ENCODE peak calls at places on chromosomes 5 and 9, in four cellular contexts. S is HepG2, W is GM12878, P is K562. O is an unnamed sample.

GRCh38 chr9:437066-438015 is 222.7 kb downstream of the DOCK8 start:
- DNase-seq in P (no peak), S (no peak), W (no peak), O (no peak)

GRCh38 chr5:9419794-9420193 is 126.1 kb downstream of the SEMA5A start:
- DNase-seq in W (no peak), P (no peak), S (no peak), O (no peak)

GRCh38 chr5:96683810-96684209 is 21.6 kb downstream of the CAST start:
- DNase-seq in S (no peak), P (no peak), W (no peak), O (no peak)

GRCh38 chr5:141889282-141889871 is 11.2 kb upstream of the PCDH1 start:
- DNase-seq in S (no peak), P (peak), W (no peak), O (peak)

GRCh38 chr5:127088226-127088625 is 14.9 kb upstream of the C5orf63 start:
- DNase-seq in P (no peak), S (no peak), W (no peak), O (no peak)

GRCh38 chr9:98318834-98319478 is 63.5 kb upstream of the TBC1D2 start:
- DNase-seq in W (no peak), P (peak), S (no peak), O (no peak)

GRCh38 chr9:132228062-132228461 is 66.2 kb downstream of the NTNG2 start:
- DNase-seq in S (no peak), P (no peak), W (no peak), O (no peak)

GRCh38 chr5:169801324-169801777 is 164.3 kb downstream of the DOCK2 start:
- DNase-seq in P (peak), W (no peak), S (no peak), O (no peak)

GRCh38 chr9:126421567-126422428 is 95.2 kb downstream of the MVB12B start:
- DNase-seq in P (no peak), S (no peak), W (no peak), O (no peak)

GRCh38 chr5:149212203-149212951 is 59.3 kb upstream of the AFAP1L1 start:
- DNase-seq in P (no peak), W (no peak), S (no peak), O (peak)

GRCh38 chr5:96478983-96479382 is 45.9 kb upstream of the PCSK1 start:
- DNase-seq in P (no peak), W (no peak), S (no peak), O (no peak)

GRCh38 chr5:121870489-121870888 is 18.8 kb downstream of the FTMT start:
- DNase-seq in W (no peak), P (peak), S (no peak), O (peak)

GRCh38 chr9:112332272-112332671 is 1.1 kb downstream of the PTBP3 start:
- DNase-seq in P (no peak), W (no peak), S (no peak), O (no peak)

GRCh38 chr5:113367586-113367985 is 67.2 kb downstream of the TSSK1B start:
- DNase-seq in W (no peak), P (peak), S (no peak), O (peak)

GRCh38 chr5:14665110-14665822 is 748 bp downstream of the OTULIN start:
- DNase-seq in S (peak), P (peak), W (no peak), O (peak)

DNA sequence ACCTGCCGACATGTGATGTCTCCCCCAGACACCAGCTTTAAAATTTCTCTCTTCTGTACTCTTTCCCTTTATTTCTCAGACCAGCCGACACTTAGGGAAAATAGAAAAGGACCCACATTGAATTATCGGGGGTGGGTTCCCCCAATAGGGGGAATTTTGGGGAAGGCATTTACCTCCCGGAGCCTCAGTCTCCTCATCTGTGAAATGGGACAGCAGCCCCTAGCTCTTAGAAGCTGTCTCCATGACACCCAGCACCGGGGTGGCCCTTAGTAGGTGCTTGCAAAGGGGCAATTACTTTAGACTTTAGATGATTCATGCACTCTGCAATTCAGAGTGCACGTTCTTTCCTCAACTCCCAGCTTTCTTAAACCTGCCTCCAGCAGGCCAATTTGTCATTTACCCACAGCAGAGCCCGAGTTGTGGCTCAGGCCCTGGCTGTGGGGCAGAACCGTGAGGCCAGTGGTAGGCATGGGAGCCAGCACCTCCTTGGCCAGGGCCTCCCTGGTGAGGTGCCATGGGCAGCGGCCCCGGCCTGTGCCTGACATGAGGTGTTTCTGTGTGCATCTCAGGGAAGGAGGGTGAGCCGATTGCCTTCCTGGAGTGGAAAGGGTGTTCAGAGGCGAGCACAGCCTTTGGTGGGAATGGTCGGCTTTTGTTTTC is 51.7 kb downstream of the SH3PXD2B start:
- DNase-seq in P (no peak), W (no peak), S (no peak), O (no peak)
- H3K9ac ChIP-seq in P (no peak), W (no peak), S (no peak), O (no peak)

DNA sequence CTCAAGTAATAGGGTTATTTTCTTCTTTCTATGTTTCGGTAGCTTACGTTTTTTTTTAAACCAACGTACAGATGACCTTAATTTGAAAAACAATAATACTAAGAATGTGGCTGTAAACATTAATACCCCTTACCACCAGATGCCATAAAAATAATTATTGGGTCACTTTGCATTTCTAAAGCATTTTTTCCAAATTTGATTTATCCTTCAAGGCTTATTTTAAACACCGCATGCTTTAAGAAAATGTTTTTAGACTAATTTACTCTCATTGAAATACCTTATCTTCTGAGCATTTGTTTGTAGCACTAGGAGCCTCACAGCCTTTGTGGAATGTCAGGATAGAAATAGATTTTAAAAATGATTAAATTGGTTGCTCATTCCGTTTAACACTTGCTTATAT is 5.8 kb upstream of the APBA1 start:
- DNase-seq in W (no peak), S (no peak), P (no peak), O (no peak)
- TF ChIP-seq MYC in W (no peak), S (no peak), P (no peak), O (no peak)

GRCh38 chr5:181054138-181054537 is 14.1 kb downstream of the BTNL9 start:
- DNase-seq in S (no peak), P (no peak), W (no peak), O (no peak)
- H3K9ac ChIP-seq in S (no peak), P (peak), W (no peak), O (no peak)

GRCh38 chr5:174045470-174046025 is at the start of gene NSG2:
- DNase-seq in S (peak), W (peak), P (peak), O (peak)
- TF ChIP-seq MYC in S (no peak), W (no peak), P (no peak), O (no peak)

GRCh38 chr9:72554221-72554641 is 32.8 kb downstream of the TMC1 start:
- DNase-seq in P (no peak), W (no peak), S (peak), O (peak)
- H3K9ac ChIP-seq in P (no peak), W (no peak), S (no peak), O (no peak)

DNA sequence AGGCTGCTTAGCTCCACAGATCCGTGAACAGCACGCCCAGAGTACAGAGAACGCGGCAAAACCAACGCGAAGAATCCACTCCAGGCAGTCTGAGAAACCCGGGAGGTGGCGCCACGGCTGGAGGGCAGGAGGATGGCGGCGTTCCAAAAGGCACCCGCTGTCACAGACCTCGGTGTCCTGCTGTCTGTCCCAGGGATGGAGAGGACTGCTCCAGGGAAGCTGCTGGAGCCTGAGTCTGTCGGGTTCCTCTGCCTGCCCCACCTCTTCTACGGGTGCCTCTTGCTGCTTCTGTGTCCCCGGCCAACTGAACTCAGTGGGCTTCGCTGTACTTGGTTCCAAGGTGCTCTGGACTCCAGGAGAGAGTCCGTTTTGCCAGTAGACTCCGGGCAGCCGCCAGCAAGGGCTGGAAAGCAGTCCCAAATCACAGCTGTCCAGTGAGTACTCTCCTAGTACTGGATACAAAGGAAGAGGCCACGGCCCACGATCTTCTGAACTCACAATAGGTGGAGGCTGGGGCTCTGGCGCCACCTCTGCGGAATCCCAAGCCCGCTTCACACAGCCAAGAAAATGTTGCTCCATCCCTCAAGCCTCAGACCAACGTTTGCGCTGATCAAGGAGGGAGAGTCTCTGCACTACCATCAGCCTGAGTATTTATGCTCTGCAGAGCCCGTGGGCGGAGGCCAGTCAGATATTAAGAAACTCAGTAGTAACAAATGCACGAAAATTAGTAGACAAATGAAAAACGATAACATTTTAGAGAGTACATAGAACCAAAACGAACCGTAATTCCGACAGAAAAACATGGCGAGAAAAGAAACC is 442 bp downstream of the ANXA2R start:
- DNase-seq in W (no peak), P (peak), S (peak), O (peak)
- TF ChIP-seq MYC in W (no peak), P (no peak), S (no peak), O (no peak)

DNA sequence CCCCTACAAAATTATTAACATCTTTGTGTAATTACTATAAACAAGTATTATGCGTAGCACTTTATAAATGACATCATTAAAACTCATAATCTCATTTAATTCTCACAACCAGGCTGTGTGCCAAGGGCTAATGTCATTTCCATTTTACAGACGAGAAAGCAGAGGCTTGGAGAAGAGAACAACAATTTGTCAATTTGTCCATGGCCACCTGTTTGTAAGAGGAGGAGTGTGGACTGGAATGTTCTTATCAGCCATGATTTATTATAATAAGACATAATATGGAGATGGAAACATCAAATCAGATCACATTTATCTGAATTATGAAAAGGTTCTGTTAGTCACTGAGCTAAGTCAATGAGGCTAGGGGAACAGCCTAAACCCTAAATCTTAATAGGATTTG is 97.0 kb downstream of the DROSHA start:
- DNase-seq in W (no peak), P (no peak), S (no peak), O (no peak)
- H3K9ac ChIP-seq in W (no peak), P (no peak), S (no peak), O (no peak)

GRCh38 chr5:171676286-171676944 is 109.2 kb upstream of the SMIM23 start:
- DNase-seq in W (no peak), S (no peak), P (no peak), O (no peak)
- TF ChIP-seq MYC in W (no peak), S (no peak), P (no peak), O (no peak)

GRCh38 chr5:174729075-174729680 is 4.8 kb downstream of the MSX2 start:
- DNase-seq in P (no peak), W (no peak), S (no peak), O (no peak)

GRCh38 chr5:174726916-174727793 is 2.8 kb downstream of the MSX2 start:
- DNase-seq in P (no peak), S (no peak), W (no peak), O (no peak)

GRCh38 chr5:174725261-174725990 is 1.0 kb downstream of the MSX2 start:
- DNase-seq in S (no peak), P (no peak), W (no peak), O (no peak)

GRCh38 chr5:174725991-174726601 is 1.7 kb downstream of the MSX2 start:
- DNase-seq in S (no peak), P (no peak), W (no peak), O (no peak)

GRCh38 chr5:174727794-174728662 is 3.6 kb downstream of the MSX2 start:
- DNase-seq in S (no peak), P (no peak), W (no peak), O (no peak)
- H3K9ac ChIP-seq in S (no peak), P (no peak), W (no peak), O (no peak)

O was measured in endothelial cell of umbilical vein.